ENCODE peak calls at places on chromosomes 7 and 10, in four cellular contexts. R is epithelial cell of proximal tubule, G is BE2C, C is PC-9. B is an unnamed sample.

GRCh38 chr7:157686285-157686894 is 349.6 kb downstream of the DNAJB6 start:
- DNase-seq in R (no peak), G (no peak), C (no peak), B (no peak)

GRCh38 chr7:54725255-54725654 is 33.8 kb downstream of the SEC61G start:
- DNase-seq in R (no peak), G (no peak), C (no peak), B (no peak)

GRCh38 chr7:45160374-45160773 is 2.8 kb downstream of the RAMP3 start:
- DNase-seq in R (no peak), G (no peak), C (no peak), B (peak)

GRCh38 chr10:110918269-110918632 is 729 bp downstream of the BBIP1 start:
- DNase-seq in R (no peak), G (peak), C (peak), B (peak)

GRCh38 chr7:130216750-130217149 is 9.1 kb downstream of the SSMEM1 start:
- DNase-seq in R (no peak), G (no peak), C (no peak), B (no peak)

GRCh38 chr7:24717694-24718320 is 39.5 kb downstream of the GSDME start:
- DNase-seq in R (no peak), G (no peak), C (no peak), B (no peak)

GRCh38 chr10:52215745-52216361 is 98.2 kb upstream of the DKK1 start:
- DNase-seq in R (peak), G (peak), C (peak), B (no peak)

GRCh38 chr10:75683158-75683557 is 251.7 kb downstream of the LRMDA start:
- DNase-seq in R (no peak), G (no peak), C (no peak), B (peak)

GRCh38 chr7:82527831-82528230 is 84.3 kb upstream of the CACNA2D1 start:
- DNase-seq in R (no peak), G (no peak), C (peak), B (no peak)

GRCh38 chr10:30686706-30687105 is 57.2 kb upstream of the LYZL2 start:
- DNase-seq in R (no peak), G (no peak), C (no peak), B (no peak)

GRCh38 chr7:95012001-95012400 is 104.6 kb downstream of the PPP1R9A start:
- DNase-seq in R (no peak), G (no peak), C (no peak), B (no peak)

GRCh38 chr10:131779661-131780394 is 121.0 kb upstream of the PPP2R2D start:
- DNase-seq in R (no peak), G (no peak), C (no peak), B (no peak)

GRCh38 chr10:22992075-22992474 is 64.2 kb downstream of the ARMC3 start:
- DNase-seq in R (no peak), G (no peak), C (no peak), B (no peak)

GRCh38 chr10:84519235-84519634 is 190.8 kb downstream of the CCSER2 start:
- DNase-seq in R (no peak), G (no peak), C (no peak), B (no peak)

GRCh38 chr7:93026425-93026824 is 91.4 kb downstream of the SAMD9 start:
- DNase-seq in R (no peak), G (no peak), C (no peak), B (no peak)

GRCh38 chr7:100427762-100428198 is 723 bp downstream of the ZCWPW1 start:
- DNase-seq in R (no peak), G (no peak), C (no peak), B (no peak)

GRCh38 chr7:110839866-110840265 is 251.1 kb upstream of the LRRN3 start:
- DNase-seq in R (no peak), G (peak), C (no peak), B (peak)

GRCh38 chr10:4802711-4803487 is 23.1 kb upstream of the AKR1E2 start:
- DNase-seq in R (no peak), G (no peak), C (no peak), B (no peak)

GRCh38 chr7:96786261-96786997 is 76.8 kb upstream of the SEM1 start:
- DNase-seq in R (no peak), G (no peak), C (no peak), B (no peak)
- H3K4me3 ChIP-seq in R (no peak), G (no peak), C (no peak), B (no peak)

GRCh38 chr7:78769551-78770101 is 683.8 kb downstream of the MAGI2 start:
- DNase-seq in R (no peak), G (no peak), C (no peak), B (no peak)
- H3K4me3 ChIP-seq in R (peak), G (no peak), C (no peak), B (peak)

DNA sequence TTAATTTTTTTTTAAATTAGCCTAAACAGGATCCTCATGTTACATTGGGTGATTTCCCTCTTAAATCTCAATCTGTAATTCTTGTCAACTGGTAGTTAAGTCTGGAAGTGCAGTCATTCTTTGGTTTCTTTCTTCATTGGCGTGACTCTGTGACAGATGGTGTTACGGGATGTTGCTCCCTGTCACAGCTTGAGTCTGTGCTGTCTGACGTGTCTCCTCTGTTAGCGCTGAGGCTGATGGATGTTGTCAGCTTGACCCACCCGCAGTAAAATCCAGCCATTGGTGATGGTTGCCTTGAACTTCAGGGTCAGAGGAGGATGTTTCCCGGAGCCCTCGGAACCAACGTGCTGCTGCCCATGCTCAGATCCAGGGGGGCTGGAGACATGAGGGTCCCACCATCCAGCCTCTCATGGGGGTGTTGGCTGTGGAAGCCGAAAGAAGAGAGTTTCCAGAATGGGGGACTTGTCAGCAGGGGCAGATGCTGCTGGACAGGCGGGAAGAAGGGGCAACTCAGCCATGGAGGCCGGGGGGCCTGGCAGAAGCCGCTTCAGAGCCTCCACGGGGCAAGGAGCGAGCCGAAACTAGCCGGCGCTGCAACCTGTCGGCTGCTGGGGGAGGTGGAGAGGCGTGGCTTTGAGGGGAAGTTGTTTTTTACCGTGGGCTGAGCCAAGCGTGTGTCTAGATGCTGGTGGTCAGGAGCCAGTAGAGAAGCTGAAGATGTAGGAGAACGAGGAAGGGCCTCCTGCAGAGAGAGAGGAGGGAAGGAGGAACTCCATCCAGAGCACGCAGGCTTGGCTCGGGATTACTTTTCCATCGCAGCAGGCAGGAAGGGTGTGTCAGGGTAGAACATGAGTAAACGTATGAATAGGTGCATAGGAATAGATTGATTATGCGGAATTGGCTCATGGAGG is 3.5 kb downstream of the SUN1 start:
- DNase-seq in R (no peak), G (no peak), C (no peak), B (no peak)
- H3K4me3 ChIP-seq in R (no peak), G (no peak), C (no peak), B (no peak)

GRCh38 chr10:99084161-99084560 is 151.5 kb downstream of the HPSE2 start:
- DNase-seq in R (no peak), G (no peak), C (no peak), B (no peak)
- H3K4me3 ChIP-seq in R (no peak), G (no peak), C (no peak), B (no peak)

GRCh38 chr7:66055321-66055956 is 20.2 kb upstream of the ASL start:
- DNase-seq in R (no peak), G (no peak), C (no peak), B (no peak)
- H3K4me3 ChIP-seq in R (no peak), G (no peak), C (no peak), B (no peak)

GRCh38 chr7:22631730-22632129 is 95.3 kb upstream of the IL6 start:
- DNase-seq in R (no peak), G (no peak), C (no peak), B (no peak)

GRCh38 chr7:22633954-22634474 is 93.0 kb upstream of the IL6 start:
- DNase-seq in R (no peak), G (no peak), C (no peak), B (no peak)

GRCh38 chr7:22632674-22633073 is 94.3 kb upstream of the IL6 start:
- DNase-seq in R (no peak), G (no peak), C (no peak), B (no peak)

GRCh38 chr7:22635349-22635748 is 91.7 kb upstream of the IL6 start:
- DNase-seq in R (no peak), G (no peak), C (no peak), B (no peak)

GRCh38 chr7:22633286-22633953 is 93.6 kb upstream of the IL6 start:
- DNase-seq in R (no peak), G (no peak), C (no peak), B (no peak)
- H3K4me3 ChIP-seq in R (no peak), G (no peak), C (no peak), B (no peak)

GRCh38 chr10:109770000-109770399 is 153.3 kb downstream of the XPNPEP1 start:
- DNase-seq in R (no peak), G (no peak), C (no peak), B (no peak)
- H3K4me3 ChIP-seq in R (no peak), G (no peak), C (no peak), B (no peak)

GRCh38 chr10:1873916-1874315 is 136.6 kb upstream of the ADARB2 start:
- DNase-seq in R (no peak), G (no peak), C (no peak), B (no peak)

GRCh38 chr10:1870491-1870890 is 133.2 kb upstream of the ADARB2 start:
- DNase-seq in R (no peak), G (no peak), C (no peak), B (no peak)

GRCh38 chr10:1874533-1874932 is 137.2 kb upstream of the ADARB2 start:
- DNase-seq in R (no peak), G (no peak), C (no peak), B (no peak)

GRCh38 chr10:1869861-1870260 is 132.5 kb upstream of the ADARB2 start:
- DNase-seq in R (no peak), G (no peak), C (no peak), B (no peak)

GRCh38 chr10:1872151-1872726 is 134.9 kb upstream of the ADARB2 start:
- DNase-seq in R (no peak), G (no peak), C (no peak), B (no peak)
- H3K4me3 ChIP-seq in R (no peak), G (no peak), C (no peak), B (no peak)

B was measured in heart left ventricle.